ENCODE peak calls at places on chromosome 1, in six cellular contexts. J is GM04503; W is GM13976; Y is activated CD8-positive, alpha-beta memory T cell treated with anti-CD3 and anti-CD28 coated beads for 4 hours; Q is non-pigmented ciliary epithelial cell; D is stomach. N is an unnamed sample.

GRCh38 chr1:245822997-245823396 is 668.2 kb downstream of the KIF26B start:
- DNase-seq in J (peak; percentile 97), W (no peak), Y (no peak), Q (peak; percentile 87), D (no peak), N (no peak)

GRCh38 chr1:61441723-61442262 is 283.1 kb downstream of the TM2D1 start:
- DNase-seq in J (no peak), W (no peak), Y (no peak), Q (no peak), D (no peak), N (no peak)

GRCh38 chr1:64540265-64540791 is 70.4 kb downstream of the CACHD1 start:
- DNase-seq in J (peak; percentile 54), W (no peak), Y (no peak), Q (no peak), D (no peak), N (no peak)

GRCh38 chr1:159307338-159307737 is 5.2 kb downstream of the FCER1A start:
- DNase-seq in J (no peak), W (no peak), Y (no peak), Q (no peak), D (no peak), N (no peak)

GRCh38 chr1:86154581-86155060 is 2.0 kb downstream of the COL24A1 start:
- DNase-seq in J (peak; percentile 43), W (peak; percentile 32), Y (no peak), Q (no peak), D (no peak), N (no peak)

GRCh38 chr1:152367436-152367835 is 7.6 kb upstream of the FLG2 start:
- DNase-seq in J (no peak), W (no peak), Y (no peak), Q (no peak), D (no peak), N (no peak)

GRCh38 chr1:177190308-177190970 is 19.7 kb downstream of the BRINP2 start:
- DNase-seq in J (no peak), W (no peak), Y (no peak), Q (no peak), D (no peak), N (no peak)

GRCh38 chr1:6580119-6580587 is 359 bp downstream of the ZBTB48 start:
- DNase-seq in J (no peak), W (no peak), Y (no peak), Q (no peak), D (no peak), N (no peak)

GRCh38 chr1:166703141-166703540 is 136.1 kb upstream of the POGK start:
- DNase-seq in J (no peak), W (no peak), Y (no peak), Q (no peak), D (no peak), N (no peak)

GRCh38 chr1:17611991-17612390 is 72.5 kb downstream of the ARHGEF10L start:
- DNase-seq in J (no peak), W (no peak), Y (no peak), Q (no peak), D (no peak), N (no peak)

GRCh38 chr1:170415734-170416372 is 116.1 kb upstream of the GORAB start:
- DNase-seq in J (no peak), W (no peak), Y (no peak), Q (no peak), D (no peak), N (no peak)

GRCh38 chr1:9675393-9675792 is 23.9 kb downstream of the PIK3CD start:
- DNase-seq in J (no peak), W (no peak), Y (no peak), Q (no peak), D (no peak), N (no peak)

GRCh38 chr1:162366149-162366548 is 10.5 kb downstream of the SPATA46 start:
- DNase-seq in J (no peak), W (no peak), Y (no peak), Q (no peak), D (no peak), N (no peak)